ENCODE peak calls at places on chromosomes 13 and 19, in five cellular contexts. P is MM.1S, W is tibial artery, N is fibroblast of mammary gland, Y is lower leg skin. O is an unnamed sample.

GRCh38 chr19:39133431-39134270 is 8.1 kb downstream of the PAK4 start:
- DNase-seq in P (no peak), W (no peak), N (no peak), Y (no peak), O (no peak)

GRCh38 chr13:20182231-20182846 is 10.4 kb downstream of the GJB2 start:
- DNase-seq in P (peak), W (no peak), N (peak), Y (no peak), O (no peak)

GRCh38 chr19:10209305-10209704 is 14.6 kb upstream of the DNMT1 start:
- DNase-seq in P (no peak), W (no peak), N (peak), Y (no peak), O (no peak)

GRCh38 chr13:20351279-20352022 is 119.3 kb upstream of the GJB6 start:
- DNase-seq in P (no peak), W (no peak), N (peak), Y (no peak), O (no peak)

GRCh38 chr13:98349731-98350305 is 172.7 kb upstream of the RNF113B start:
- DNase-seq in P (no peak), W (no peak), N (no peak), Y (no peak), O (no peak)

GRCh38 chr13:62997038-62997619 is 1581.5 kb upstream of the PCDH20 start:
- DNase-seq in P (no peak), W (no peak), N (no peak), Y (no peak), O (no peak)

GRCh38 chr13:50969691-50970090 is 60.1 kb downstream of the RNASEH2B start:
- DNase-seq in P (peak), W (no peak), N (no peak), Y (no peak), O (no peak)

GRCh38 chr19:30083125-30083681 is 141.2 kb downstream of the URI1 start:
- DNase-seq in P (no peak), W (no peak), N (no peak), Y (no peak), O (no peak)

GRCh38 chr19:10193666-10194499 is 870 bp downstream of the DNMT1 start:
- DNase-seq in P (peak), W (peak), N (peak), Y (peak), O (no peak)

GRCh38 chr19:5539431-5539833 is 28.3 kb downstream of the TINCR start:
- DNase-seq in P (no peak), W (no peak), N (no peak), Y (no peak), O (no peak)

GRCh38 chr13:48562296-48563066 is 29.6 kb upstream of the RCBTB2 start:
- DNase-seq in P (peak), W (no peak), N (no peak), Y (no peak), O (no peak)

GRCh38 chr19:57192064-57192395 is 730 bp downstream of the ZNF264 start:
- DNase-seq in P (no peak), W (no peak), N (no peak), Y (no peak), O (no peak)

GRCh38 chr19:33487901-33488817 is 33.4 kb downstream of the PEPD start:
- DNase-seq in P (no peak), W (no peak), N (no peak), Y (no peak), O (no peak)

GRCh38 chr19:34416021-34416545 is 11.9 kb downstream of the PDCD2L start:
- DNase-seq in P (no peak), W (no peak), N (no peak), Y (no peak), O (no peak)

GRCh38 chr13:103516009-103516795 is 450.0 kb upstream of the SLC10A2 start:
- DNase-seq in P (peak), W (no peak), N (no peak), Y (no peak), O (no peak)

GRCh38 chr13:76764916-76765315 is 121.3 kb downstream of the KCTD12 start:
- DNase-seq in P (no peak), W (no peak), N (no peak), Y (no peak), O (no peak)

GRCh38 chr13:84430015-84430414 is 547.7 kb upstream of the SLITRK1 start:
- DNase-seq in P (no peak), W (no peak), N (peak), Y (no peak), O (no peak)

GRCh38 chr13:114067886-114068722 is 64.3 kb downstream of the RASA3 start:
- DNase-seq in P (peak), W (peak), N (no peak), Y (no peak), O (no peak)

GRCh38 chr13:56953965-56954364 is 186.8 kb upstream of the PRR20A start:
- DNase-seq in P (no peak), W (no peak), N (no peak), Y (no peak), O (no peak)

GRCh38 chr13:112067121-112067741 is at the start of gene SOX1:
- DNase-seq in P (no peak), W (no peak), N (no peak), Y (no peak), O (no peak)

GRCh38 chr13:43894438-43894837 is 14.7 kb downstream of the LACC1 start:
- DNase-seq in P (no peak), W (no peak), N (no peak), Y (no peak), O (no peak)

GRCh38 chr13:99412856-99413255 is 88.4 kb upstream of the TM9SF2 start:
- DNase-seq in P (no peak), W (no peak), N (no peak), Y (no peak), O (no peak)
- H3K4me3 ChIP-seq in P (no peak), W (no peak), N (no peak), Y (no peak), O (no peak)

GRCh38 chr19:16076958-16077611 is 790 bp downstream of the TPM4 start:
- DNase-seq in P (peak), W (peak), N (no peak), Y (no peak), O (no peak)

GRCh38 chr19:16078311-16078758 is 2.0 kb downstream of the TPM4 start:
- DNase-seq in P (peak), W (peak), N (peak), Y (no peak), O (no peak)

GRCh38 chr19:16075430-16076153 is 703 bp upstream of the TPM4 start:
- DNase-seq in P (no peak), W (no peak), N (peak), Y (no peak), O (no peak)

GRCh38 chr19:16074488-16075365 is 1.6 kb upstream of the TPM4 start:
- DNase-seq in P (no peak), W (no peak), N (no peak), Y (no peak), O (no peak)

DNA sequence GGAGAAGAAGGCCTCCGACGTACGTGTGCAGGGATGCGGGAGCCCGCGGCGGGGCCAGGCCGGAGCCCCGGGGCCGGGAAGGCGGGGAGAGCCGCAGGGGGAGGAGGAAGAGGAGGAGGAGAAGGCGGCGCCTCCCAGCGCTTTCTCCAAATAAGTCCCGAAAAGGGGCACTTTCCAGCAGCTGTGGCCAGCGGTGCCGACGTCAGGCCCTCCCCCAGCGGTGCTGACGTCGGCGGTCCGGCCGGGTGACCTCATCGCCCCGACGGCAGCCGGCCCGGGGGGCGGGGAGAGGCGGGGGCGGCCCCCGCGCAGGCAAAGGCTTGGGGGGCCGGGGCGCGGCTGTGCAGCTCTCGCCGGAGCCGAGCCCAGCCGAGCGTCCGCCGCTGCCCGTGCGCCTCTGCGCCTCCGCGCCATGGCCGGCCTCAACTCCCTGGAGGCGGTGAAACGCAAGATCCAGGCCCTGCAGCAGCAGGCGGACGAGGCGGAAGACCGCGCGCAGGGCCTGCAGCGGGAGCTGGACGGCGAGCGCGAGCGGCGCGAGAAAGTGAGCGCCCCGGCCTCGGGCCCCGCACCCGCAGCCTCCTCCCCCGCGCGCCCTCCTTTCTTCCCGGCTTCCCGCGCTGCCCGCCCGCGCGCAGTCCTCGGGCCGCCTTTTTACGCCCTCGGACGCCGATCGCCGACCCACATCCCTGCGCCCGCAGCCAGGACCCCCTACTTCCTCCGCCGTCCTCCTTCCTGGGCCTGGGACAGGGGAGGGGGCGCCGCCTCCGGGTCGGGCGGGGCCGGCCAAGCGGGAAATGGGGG is at the start of gene TPM4:
- DNase-seq in P (peak), W (peak), N (peak), Y (peak), O (no peak)
- TF ChIP-seq CTCF in P (no peak), W (no peak), N (no peak), Y (no peak), O (no peak)

GRCh38 chr19:19610376-19611240 is 7.9 kb downstream of the PBX4 start:
- DNase-seq in P (no peak), W (no peak), N (no peak), Y (no peak), O (no peak)
- H3K4me3 ChIP-seq in P (no peak), W (no peak), N (no peak), Y (no peak), O (no peak)

DNA sequence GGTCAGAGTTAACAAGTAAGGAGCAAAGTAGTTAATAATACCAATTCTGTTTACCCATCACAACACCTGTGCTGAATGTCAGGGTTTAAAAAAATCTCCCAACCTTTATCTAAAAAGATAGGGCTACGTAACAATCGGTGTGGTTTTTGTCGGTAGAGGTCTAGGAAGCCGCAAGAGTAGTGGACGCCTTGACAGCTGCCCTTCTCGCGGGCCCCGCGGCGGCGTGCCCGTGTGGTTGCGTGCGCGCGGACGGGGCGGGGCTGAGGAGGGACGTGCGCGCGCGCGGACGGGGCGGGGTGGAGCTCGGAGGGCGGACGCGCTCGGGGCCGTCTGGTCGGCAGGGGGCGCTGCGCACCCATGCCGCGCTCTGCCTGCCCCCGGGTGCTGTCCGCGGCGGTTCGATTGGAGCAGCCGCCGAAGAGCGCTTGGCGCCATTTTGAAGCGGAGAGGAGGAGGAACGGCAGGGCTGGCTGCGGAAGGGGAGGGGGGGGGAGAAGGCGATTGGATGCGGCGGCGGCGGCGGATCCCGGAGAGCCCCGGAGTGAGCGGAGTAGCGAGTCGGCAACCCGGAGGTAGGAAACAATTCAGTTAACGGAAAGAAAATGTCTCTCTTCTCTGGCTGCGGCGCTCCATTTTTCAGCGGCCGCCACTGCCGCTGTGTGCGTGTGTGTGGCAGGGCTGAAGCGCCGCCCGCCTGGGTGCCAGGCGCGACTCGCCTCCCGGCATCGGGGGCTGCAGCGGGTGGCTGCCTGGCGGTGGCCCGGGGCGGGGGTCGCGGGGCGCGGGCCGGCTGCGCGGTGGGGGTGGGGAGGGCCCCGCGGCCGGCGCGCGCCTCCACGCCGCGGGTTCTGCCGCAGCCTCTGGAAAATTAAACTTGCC is at the start of gene PDS5B:
- DNase-seq in P (peak), W (peak), N (peak), Y (peak), O (no peak)
- TF ChIP-seq CTCF in P (peak), W (peak), N (no peak), Y (no peak), O (peak)

GRCh38 chr19:7844405-7844804 is 14.4 kb downstream of the EVI5L start:
- DNase-seq in P (no peak), W (no peak), N (no peak), Y (no peak), O (no peak)
- H3K4me3 ChIP-seq in P (no peak), W (no peak), N (no peak), Y (no peak), O (no peak)

GRCh38 chr19:11390359-11390758 is 6.2 kb upstream of the EPOR start:
- DNase-seq in P (no peak), W (no peak), N (no peak), Y (no peak), O (no peak)
- TF ChIP-seq CTCF in P (no peak), W (no peak), N (no peak), Y (no peak), O (no peak)

GRCh38 chr19:8573316-8573715 is 3.9 kb downstream of the MYO1F start:
- DNase-seq in P (no peak), W (no peak), N (no peak), Y (no peak), O (no peak)

GRCh38 chr19:8577247-8577646 is at the start of gene MYO1F:
- DNase-seq in P (no peak), W (peak), N (no peak), Y (no peak), O (no peak)

GRCh38 chr19:8576273-8576993 is 809 bp downstream of the MYO1F start:
- DNase-seq in P (no peak), W (no peak), N (no peak), Y (no peak), O (no peak)

GRCh38 chr19:8577741-8578140 is 499 bp upstream of the MYO1F start:
- DNase-seq in P (no peak), W (no peak), N (no peak), Y (no peak), O (no peak)

GRCh38 chr19:8575467-8575997 is 1.7 kb downstream of the MYO1F start:
- DNase-seq in P (peak), W (no peak), N (peak), Y (no peak), O (no peak)
- H3K4me3 ChIP-seq in P (peak), W (no peak), N (no peak), Y (no peak), O (no peak)

GRCh38 chr13:26873174-26873698 is 112.7 kb upstream of the GPR12 start:
- DNase-seq in P (no peak), W (no peak), N (no peak), Y (no peak), O (no peak)
- TF ChIP-seq CTCF in P (no peak), W (no peak), N (no peak), Y (no peak), O (no peak)

GRCh38 chr13:38180670-38181069 is 169.0 kb upstream of the UFM1 start:
- DNase-seq in P (peak), W (no peak), N (no peak), Y (no peak), O (no peak)
- H3K4me3 ChIP-seq in P (peak), W (no peak), N (no peak), Y (no peak), O (no peak)